ENCODE peak calls at places on chromosome 5, in six cellular contexts. A is WTC11, S is K562, O is H1, G is GM12878, Y is HCT116. D is an unnamed sample.

GRCh38 chr5:171640396-171640981 is 145.1 kb upstream of the SMIM23 start:
- DNase-seq in A (no peak), G (no peak), S (no peak), Y (no peak), O (no peak), D (no peak)

GRCh38 chr5:124748687-124749594 is 2.5 kb upstream of the ZNF608 start:
- DNase-seq in O (peak; percentile 73), G (peak; percentile 86), A (peak; percentile 65), S (peak; percentile 68), Y (peak; percentile 92), D (peak; percentile 81)

GRCh38 chr5:122076669-122077450 is 1.2 kb downstream of the LOX start:
- DNase-seq in S (no peak), O (peak; percentile 97), A (peak; percentile 94), Y (no peak), G (no peak), D (peak; percentile 70)

GRCh38 chr5:147180751-147181150 is 54.1 kb upstream of the STK32A start:
- DNase-seq in Y (no peak), O (no peak), G (no peak), A (no peak), S (no peak), D (no peak)

GRCh38 chr5:130978475-130978874 is 186.6 kb downstream of the HINT1 start:
- DNase-seq in Y (no peak), A (no peak), S (no peak), G (no peak), O (no peak), D (no peak)

GRCh38 chr5:151924564-151925395 is at the start of gene GLRA1:
- DNase-seq in A (peak; percentile 85), Y (no peak), S (peak; percentile 60), G (no peak), O (peak; percentile 92), D (peak; percentile 24)

GRCh38 chr5:72451771-72452505 is 55.3 kb downstream of the ZNF366 start:
- DNase-seq in Y (no peak), G (peak; percentile 75), S (no peak), O (no peak), A (no peak), D (no peak)

GRCh38 chr5:14464661-14465060 is 116.9 kb upstream of the OTULINL start:
- DNase-seq in O (no peak), S (no peak), G (no peak), Y (no peak), A (no peak), D (no peak)

GRCh38 chr5:179285236-179285635 is 60.0 kb downstream of the ADAMTS2 start:
- DNase-seq in A (no peak), Y (no peak), G (no peak), S (no peak), O (no peak), D (no peak)

GRCh38 chr5:141850183-141850768 is 27.9 kb downstream of the PCDH1 start:
- DNase-seq in Y (no peak), O (no peak), G (no peak), A (no peak), S (peak; percentile 61), D (no peak)

GRCh38 chr5:159971931-159972461 is 36.9 kb upstream of the TTC1 start:
- DNase-seq in A (peak; percentile 60), S (no peak), Y (no peak), G (no peak), O (peak; percentile 58), D (no peak)

GRCh38 chr5:115168829-115169391 is 798 bp downstream of the TRIM36 start:
- DNase-seq in A (peak; percentile 59), S (peak; percentile 33), Y (no peak), G (no peak), O (peak; percentile 80), D (no peak)

GRCh38 chr5:142736247-142736632 is 33.9 kb upstream of the ARHGAP26 start:
- DNase-seq in Y (no peak), A (no peak), S (no peak), O (no peak), G (no peak), D (no peak)

GRCh38 chr5:35185518-35185917 is 44.8 kb downstream of the PRLR start:
- DNase-seq in Y (no peak), G (no peak), O (no peak), S (no peak), A (no peak), D (peak; percentile 73)

GRCh38 chr5:126373621-126374416 is 49.4 kb upstream of the GRAMD2B start:
- DNase-seq in Y (no peak), G (no peak), O (no peak), A (no peak), S (no peak), D (no peak)

GRCh38 chr5:68467208-68467607 is 251.7 kb downstream of the PIK3R1 start:
- DNase-seq in A (no peak), G (no peak), O (no peak), S (no peak), Y (no peak), D (no peak)

GRCh38 chr5:68465133-68465532 is 249.6 kb downstream of the PIK3R1 start:
- DNase-seq in G (no peak), O (no peak), S (no peak), Y (no peak), A (no peak), D (no peak)

GRCh38 chr5:68467791-68468190 is 252.2 kb downstream of the PIK3R1 start:
- DNase-seq in A (no peak), Y (no peak), G (no peak), S (no peak), O (no peak), D (no peak)

GRCh38 chr5:68465934-68466551 is 250.5 kb downstream of the PIK3R1 start:
- DNase-seq in S (peak; percentile 21), G (no peak), Y (no peak), O (no peak), A (no peak), D (no peak)

DNA sequence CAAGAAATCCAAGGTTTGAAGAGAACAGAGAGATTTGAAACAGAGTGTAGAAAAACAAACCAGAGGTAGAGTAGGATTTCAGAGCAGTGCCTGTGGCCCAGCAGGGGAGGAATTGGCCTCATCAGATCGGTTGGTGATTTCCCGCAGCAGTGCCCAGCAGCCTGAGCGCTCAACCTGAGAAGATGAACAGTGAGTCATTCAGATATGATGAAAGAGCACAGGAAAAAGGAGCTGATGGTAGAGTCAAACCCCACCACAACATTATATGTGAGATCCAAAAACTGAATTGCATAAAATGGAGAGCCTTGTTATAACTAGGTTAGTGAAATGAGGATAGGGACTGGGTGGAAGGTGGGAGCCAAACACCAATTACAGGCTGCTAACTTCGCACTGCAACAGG is 248.9 kb downstream of the PIK3R1 start:
- DNase-seq in G (no peak), O (no peak), Y (no peak), S (no peak), A (no peak), D (no peak)
- TF ChIP-seq ATF3 in G (no peak), O (no peak), Y (no peak), S (no peak), A (no peak), D (no peak)

GRCh38 chr5:96432245-96433065 is 593 bp downstream of the PCSK1 start:
- DNase-seq in O (peak; percentile 67), S (no peak), Y (no peak), G (no peak), A (peak; percentile 55), D (no peak)
- TF ChIP-seq ATF3 in O (no peak), S (no peak), Y (no peak), G (no peak), A (no peak), D (no peak)

GRCh38 chr5:117252566-117252965 is 677.9 kb upstream of the SEMA6A start:
- DNase-seq in G (no peak), O (no peak), A (no peak), Y (no peak), S (no peak), D (no peak)
- TF ChIP-seq ATF3 in G (no peak), O (no peak), A (no peak), Y (no peak), S (no peak), D (no peak)

GRCh38 chr5:154542581-154542980 is 64.6 kb upstream of the HAND1 start:
- DNase-seq in Y (no peak), A (no peak), O (no peak), G (no peak), S (no peak), D (no peak)
- TF ChIP-seq ATF3 in Y (no peak), A (no peak), O (no peak), G (no peak), S (no peak), D (no peak)

GRCh38 chr5:10691826-10692785 is 68.9 kb downstream of the DAP start:
- DNase-seq in G (no peak), Y (no peak), A (no peak), S (no peak), O (no peak), D (no peak)
- TF ChIP-seq ATF3 in G (no peak), Y (no peak), A (no peak), S (no peak), O (no peak), D (no peak)

DNA sequence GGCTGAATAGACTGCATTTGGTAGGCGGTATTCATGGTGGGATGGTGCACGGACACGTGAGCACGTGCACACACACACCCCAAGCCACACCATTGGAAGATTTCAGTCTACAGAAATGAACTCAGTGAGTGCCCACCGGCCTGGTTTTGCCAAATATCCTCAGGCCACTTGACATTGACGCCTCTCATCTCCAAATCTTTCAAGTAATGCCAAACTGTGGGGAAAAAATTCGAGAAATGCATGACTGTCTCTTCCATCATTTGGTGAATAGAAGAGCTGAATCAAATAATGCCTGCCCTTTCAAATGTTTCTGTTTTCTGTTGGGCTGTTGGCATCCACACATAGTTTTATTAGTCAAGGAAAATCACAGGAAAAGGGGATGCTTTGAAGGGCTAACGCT is 182.3 kb upstream of the EFNA5 start:
- DNase-seq in A (no peak), G (no peak), O (no peak), Y (no peak), S (no peak), D (no peak)
- TF ChIP-seq ATF3 in A (no peak), G (no peak), O (no peak), Y (no peak), S (no peak), D (no peak)

D was measured in HepG2.